ENCODE peak calls at places on chromosomes 16 and 17, in six cellular contexts. B is H1, R is K562, E is HepG2, C is GM12891, M is GM12878. L is an unnamed sample.

GRCh38 chr17:65666869-65667268 is 105.4 kb upstream of the AXIN2 start:
- DNase-seq in E (no peak), R (no peak), B (no peak), C (no peak), M (no peak), L (no peak)

GRCh38 chr17:44115585-44116415 is 7.6 kb downstream of the HDAC5 start:
- DNase-seq in E (no peak), M (no peak), R (peak), C (no peak), B (peak), L (no peak)

GRCh38 chr17:64024215-64024654 is 3.8 kb upstream of the ICAM2 start:
- DNase-seq in E (no peak), B (no peak), R (peak), M (no peak), C (no peak), L (no peak)

GRCh38 chr17:14919049-14919545 is 346.0 kb downstream of the PMP22 start:
- DNase-seq in E (no peak), R (no peak), C (no peak), M (no peak), B (no peak), L (no peak)

GRCh38 chr17:67466251-67466650 is 89.2 kb downstream of the PITPNC1 start:
- DNase-seq in B (no peak), R (no peak), M (no peak), C (no peak), E (no peak), L (no peak)

GRCh38 chr17:75288784-75289121 is 480 bp downstream of the SLC25A19 start:
- DNase-seq in R (peak), M (no peak), C (no peak), B (peak), E (peak), L (no peak)

GRCh38 chr16:14606102-14606501 is 24.0 kb downstream of the PARN start:
- DNase-seq in R (no peak), C (no peak), E (no peak), M (peak), B (no peak), L (no peak)

GRCh38 chr16:54780266-54780665 is 150.4 kb upstream of the IRX5 start:
- DNase-seq in R (no peak), M (no peak), B (no peak), E (no peak), C (no peak), L (no peak)

GRCh38 chr17:80761421-80761871 is 216.8 kb downstream of the RPTOR start:
- DNase-seq in C (no peak), E (no peak), M (no peak), R (no peak), B (no peak), L (no peak)

GRCh38 chr17:59154335-59154720 is 658 bp downstream of the SKA2 start:
- DNase-seq in E (peak), B (peak), R (peak), M (no peak), C (no peak), L (no peak)

GRCh38 chr17:66644311-66644710 is 190.6 kb upstream of the CACNG5 start:
- DNase-seq in B (no peak), R (no peak), M (no peak), C (no peak), E (no peak), L (no peak)

GRCh38 chr16:81885976-81886586 is 107.0 kb downstream of the PLCG2 start:
- DNase-seq in R (peak), C (peak), E (peak), M (no peak), B (peak), L (peak)

GRCh38 chr16:78535098-78535497 is 435.6 kb downstream of the WWOX start:
- DNase-seq in B (no peak), C (no peak), R (no peak), M (no peak), E (no peak), L (no peak)

GRCh38 chr17:49664706-49665211 is 13.1 kb downstream of the SPOP start:
- DNase-seq in M (no peak), B (no peak), E (no peak), C (no peak), R (no peak), L (no peak)

GRCh38 chr17:80987941-80988461 is 3.6 kb upstream of the CHMP6 start:
- DNase-seq in E (peak), R (no peak), M (no peak), B (no peak), C (no peak), L (no peak)

GRCh38 chr17:15999974-16000827 is 577 bp downstream of the TTC19 start:
- DNase-seq in R (peak), M (no peak), C (no peak), B (no peak), E (peak), L (no peak)

GRCh38 chr16:25716186-25716585 is 24.4 kb downstream of the HS3ST4 start:
- DNase-seq in R (peak), E (no peak), C (no peak), M (no peak), B (no peak), L (no peak)

GRCh38 chr16:75464130-75464918 is at the start of gene TMEM170A:
- DNase-seq in C (peak), M (peak), R (peak), E (peak), B (peak), L (peak)

GRCh38 chr17:78120971-78121800 is 7.4 kb downstream of the TMC6 start:
- DNase-seq in C (no peak), M (no peak), R (no peak), E (no peak), B (no peak), L (no peak)

GRCh38 chr16:69935278-69935711 is 15.8 kb upstream of the CLEC18A start:
- DNase-seq in C (no peak), E (no peak), M (no peak), R (no peak), B (no peak), L (no peak)

GRCh38 chr17:1843947-1844346 is 14.1 kb downstream of the RPA1 start:
- DNase-seq in C (no peak), B (no peak), M (no peak), R (no peak), E (no peak), L (no peak)

GRCh38 chr17:49964539-49965521 is 4.2 kb upstream of the DLX4 start:
- DNase-seq in C (no peak), R (no peak), B (peak), E (no peak), M (no peak), L (no peak)

GRCh38 chr17:48612456-48612853 is 1.6 kb upstream of the HOXB7 start:
- DNase-seq in M (no peak), B (no peak), R (no peak), C (no peak), E (no peak), L (no peak)

GRCh38 chr17:46984892-46985291 is 5.8 kb upstream of the RPRML start:
- DNase-seq in R (no peak), C (no peak), B (no peak), M (no peak), E (peak), L (no peak)

GRCh38 chr17:30413109-30413508 is 34.4 kb downstream of the CPD start:
- DNase-seq in E (no peak), R (no peak), C (no peak), B (no peak), M (no peak), L (no peak)

GRCh38 chr16:2056681-2057407 is 9.1 kb downstream of the TSC2 start:
- DNase-seq in E (no peak), R (peak), M (no peak), C (no peak), B (no peak), L (no peak)

GRCh38 chr16:86498661-86499493 is 11.4 kb upstream of the FOXF1 start:
- DNase-seq in E (no peak), M (no peak), B (no peak), R (no peak), C (no peak), L (no peak)

GRCh38 chr17:82317394-82318168 is at the start of gene CD7:
- DNase-seq in R (no peak), M (no peak), B (no peak), C (no peak), E (peak), L (no peak)

GRCh38 chr17:36849871-36850348 is 87.4 kb upstream of the LHX1 start:
- DNase-seq in B (no peak), E (no peak), C (no peak), M (peak), R (peak), L (no peak)

GRCh38 chr17:15981208-15981607 is 18.3 kb downstream of the ZSWIM7 start:
- DNase-seq in E (no peak), C (peak), M (peak), B (no peak), R (no peak), L (peak)

GRCh38 chr17:73485130-73485529 is 159.1 kb downstream of the SDK2 start:
- DNase-seq in E (no peak), C (no peak), M (no peak), R (no peak), B (no peak), L (no peak)

GRCh38 chr17:1031711-1032110 is 34.8 kb downstream of the TIMM22 start:
- DNase-seq in C (no peak), B (peak), R (no peak), E (no peak), M (no peak), L (no peak)

GRCh38 chr16:1105888-1106620 is 10.0 kb upstream of the C1QTNF8 start:
- DNase-seq in C (peak), B (peak), M (no peak), R (peak), E (peak), L (peak)

GRCh38 chr17:69480197-69480596 is 65.7 kb downstream of the MAP2K6 start:
- DNase-seq in B (no peak), R (no peak), E (no peak), C (no peak), M (no peak), L (no peak)

GRCh38 chr17:45974916-45975630 is 24.0 kb upstream of the STH start:
- DNase-seq in M (no peak), B (no peak), R (no peak), C (no peak), E (no peak), L (no peak)

GRCh38 chr17:44536090-44536960 is 21.0 kb upstream of the FZD2 start:
- DNase-seq in B (no peak), M (no peak), C (no peak), E (no peak), R (no peak), L (no peak)

GRCh38 chr16:56426585-56426984 is 1.2 kb upstream of the AMFR start:
- DNase-seq in E (no peak), B (no peak), M (no peak), C (no peak), R (no peak), L (no peak)

GRCh38 chr16:49490321-49490705 is 116.7 kb downstream of the C16orf78 start:
- DNase-seq in R (no peak), C (no peak), M (no peak), B (no peak), E (no peak), L (no peak)

GRCh38 chr16:49492896-49493620 is 119.5 kb downstream of the C16orf78 start:
- DNase-seq in R (no peak), M (no peak), E (no peak), C (no peak), B (no peak), L (no peak)

GRCh38 chr16:49491111-49491670 is 117.6 kb downstream of the C16orf78 start:
- DNase-seq in C (no peak), M (no peak), B (no peak), R (no peak), E (no peak), L (no peak)

GRCh38 chr16:49492090-49492801 is 118.6 kb downstream of the C16orf78 start:
- DNase-seq in E (no peak), M (no peak), R (peak), B (peak), C (peak), L (peak)

DNA sequence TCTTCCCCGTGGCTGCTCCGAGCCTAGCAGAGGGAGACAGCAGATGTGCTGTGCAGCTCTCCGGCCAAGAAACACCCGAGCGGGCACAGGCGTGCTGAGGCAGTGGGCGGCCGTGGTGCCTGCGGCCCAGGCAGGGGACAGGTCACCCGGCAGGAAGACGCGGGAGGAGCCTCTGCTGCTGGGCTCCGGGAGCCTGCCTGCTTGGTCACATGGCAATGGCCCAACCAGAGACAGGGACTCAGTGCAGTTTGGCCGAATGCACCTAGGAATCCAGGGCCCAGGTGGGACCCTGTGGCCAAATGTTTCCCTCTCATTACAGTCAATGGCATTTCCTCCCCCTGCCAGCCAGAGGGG is 118.1 kb downstream of the C16orf78 start:
- DNase-seq in M (no peak), R (no peak), B (no peak), C (no peak), E (no peak), L (no peak)
- TF ChIP-seq TAF1 in M (no peak), R (no peak), B (no peak), C (no peak), E (no peak), L (no peak)

DNA sequence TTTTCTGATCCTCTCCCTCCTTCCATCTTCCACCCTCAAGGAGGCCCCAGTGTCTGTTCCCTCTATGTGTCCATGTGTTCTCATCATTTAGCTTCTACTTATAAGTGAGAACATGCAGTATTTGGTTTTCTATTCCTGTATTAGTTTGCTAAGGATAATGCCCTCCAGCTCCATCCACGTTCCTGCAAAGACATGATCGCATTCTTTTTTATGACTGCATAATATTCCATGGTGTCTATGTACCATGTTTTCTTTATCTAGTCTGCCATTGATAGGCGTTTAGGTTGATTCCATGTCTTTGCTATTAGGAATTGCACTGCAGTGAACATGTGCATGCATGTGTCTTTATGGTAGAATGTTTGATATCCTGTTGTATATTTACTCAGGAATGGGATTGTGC is 275.1 kb downstream of the BCAS3 start:
- DNase-seq in B (no peak), M (no peak), C (no peak), E (no peak), R (no peak), L (no peak)
- TF ChIP-seq POLR2A in B (no peak), M (no peak), C (no peak), E (no peak), R (no peak), L (no peak)

DNA sequence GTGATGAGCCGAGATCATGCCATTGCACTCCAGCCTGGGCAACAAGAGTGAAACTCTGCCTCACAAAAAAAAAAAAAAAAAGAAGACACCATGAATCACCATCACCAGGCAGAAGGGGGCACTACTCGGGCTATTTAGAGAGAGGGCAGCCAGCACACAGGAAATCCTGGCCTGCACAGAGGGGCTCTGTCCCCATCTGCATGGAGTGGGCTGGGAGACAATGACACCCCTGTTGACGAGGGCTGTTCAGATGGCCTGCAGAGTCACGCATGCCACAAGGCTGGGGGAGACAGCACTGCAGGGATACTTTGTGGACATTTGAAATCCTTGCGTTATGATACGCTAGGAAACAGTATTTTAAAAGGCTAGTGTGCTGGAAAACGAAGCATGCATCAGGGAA is 48.3 kb downstream of the CUEDC1 start:
- DNase-seq in E (peak), C (no peak), B (no peak), R (peak), M (no peak), L (no peak)
- TF ChIP-seq TAF1 in E (no peak), C (no peak), B (no peak), R (no peak), M (no peak), L (no peak)

DNA sequence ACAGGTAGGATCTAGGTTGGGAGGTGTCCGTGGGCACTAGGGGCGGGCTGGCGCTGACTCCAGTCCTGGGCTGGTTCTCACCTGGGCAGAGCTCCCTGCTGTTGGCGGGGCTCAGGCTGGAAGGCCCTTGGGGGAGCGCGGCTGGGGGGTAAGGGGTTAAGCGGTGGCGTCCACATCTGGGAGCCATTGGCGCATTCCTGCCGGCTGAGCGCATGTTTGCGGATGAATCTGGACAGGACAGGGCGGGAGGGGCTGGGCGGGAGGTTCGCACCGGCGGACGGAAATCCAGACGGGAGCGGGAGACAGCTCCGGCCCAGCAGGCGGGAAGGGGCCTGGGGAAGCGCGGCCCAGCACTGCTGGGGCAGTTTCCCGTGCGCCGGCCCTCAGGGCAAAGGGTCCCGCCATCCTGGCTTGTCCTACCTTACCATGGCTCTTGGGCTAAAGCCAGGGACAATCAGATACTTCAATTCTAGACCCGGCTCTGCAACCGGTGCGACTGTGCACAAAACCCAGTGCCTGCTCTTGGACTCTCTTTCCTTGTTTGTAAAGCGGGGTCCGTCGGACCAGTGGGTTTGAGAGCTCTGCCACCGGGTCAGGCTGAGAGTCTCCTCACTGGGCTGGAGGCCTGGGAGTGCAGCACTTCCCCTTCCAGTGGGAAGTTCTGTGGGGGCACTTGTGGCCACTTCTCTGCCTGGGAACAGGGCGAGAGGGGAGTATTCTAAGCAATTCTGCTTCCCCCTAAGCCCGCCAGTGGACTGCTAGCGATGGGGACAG is 7.8 kb downstream of the RARA start:
- DNase-seq in C (no peak), E (peak), M (no peak), B (peak), R (no peak), L (no peak)
- TF ChIP-seq POLR2A in C (no peak), E (peak), M (no peak), B (no peak), R (no peak), L (no peak)

GRCh38 chr17:76336756-76337412 is 16.8 kb downstream of the PRPSAP1 start:
- DNase-seq in E (no peak), M (no peak), C (no peak), R (no peak), B (no peak), L (no peak)
- TF ChIP-seq TAF1 in E (no peak), M (no peak), C (no peak), R (no peak), B (no peak), L (no peak)

L was measured in GM12892.